ENCODE peak calls at places on chromosomes 6 and 20, in seven cellular contexts. One of them, this sample, is unnamed.
A peak's percentile ranks its signal among the peaks of the same experiment; 100 is the strongest.

GRCh38 chr20:46814366-46815232 is 80.0 kb upstream of the EYA2 start:
- DNase-seq in A549: peak; percentile 89
- DNase-seq in HepG2: peak; percentile 72
- DNase-seq in suprapubic skin: no peak
- DNase-seq in upper lobe of left lung: no peak
- DNase-seq in H1: no peak
- DNase-seq in tibial nerve: no peak
- DNase-seq in this sample: no peak

GRCh38 chr20:1330075-1330830 is 1.3 kb upstream of the SDCBP2 start:
- DNase-seq in A549: peak; percentile 19
- DNase-seq in HepG2: no peak
- DNase-seq in suprapubic skin: peak; percentile 84
- DNase-seq in upper lobe of left lung: no peak
- DNase-seq in H1: no peak
- DNase-seq in tibial nerve: peak; percentile 22
- DNase-seq in this sample: no peak

GRCh38 chr20:44739952-44740351 is 5.7 kb upstream of the KCNK15 start:
- DNase-seq in A549: no peak
- DNase-seq in HepG2: no peak
- DNase-seq in suprapubic skin: no peak
- DNase-seq in upper lobe of left lung: no peak
- DNase-seq in H1: no peak
- DNase-seq in tibial nerve: no peak
- DNase-seq in this sample: no peak

GRCh38 chr6:99589907-99590493 is 16.6 kb upstream of the PRDM13 start:
- DNase-seq in A549: no peak
- DNase-seq in HepG2: no peak
- DNase-seq in suprapubic skin: no peak
- DNase-seq in upper lobe of left lung: no peak
- DNase-seq in H1: no peak
- DNase-seq in tibial nerve: no peak
- DNase-seq in this sample: no peak

GRCh38 chr20:17227669-17228623 is 1.1 kb downstream of the PCSK2 start:
- DNase-seq in A549: no peak
- DNase-seq in HepG2: no peak
- DNase-seq in suprapubic skin: no peak
- DNase-seq in upper lobe of left lung: peak; percentile 59
- DNase-seq in H1: no peak
- DNase-seq in tibial nerve: no peak
- DNase-seq in this sample: peak; percentile 28

GRCh38 chr20:25149986-25150385 is 45.5 kb upstream of the ENTPD6 start:
- DNase-seq in A549: no peak
- DNase-seq in HepG2: no peak
- DNase-seq in suprapubic skin: no peak
- DNase-seq in upper lobe of left lung: no peak
- DNase-seq in H1: no peak
- DNase-seq in tibial nerve: no peak
- DNase-seq in this sample: no peak

GRCh38 chr6:49784272-49784671 is 2.8 kb downstream of the PGK2 start:
- DNase-seq in A549: no peak
- DNase-seq in HepG2: no peak
- DNase-seq in suprapubic skin: no peak
- DNase-seq in upper lobe of left lung: no peak
- DNase-seq in H1: no peak
- DNase-seq in tibial nerve: no peak
- DNase-seq in this sample: no peak

GRCh38 chr6:79034865-79035264 is 43.2 kb downstream of the PHIP start:
- DNase-seq in A549: no peak
- DNase-seq in HepG2: no peak
- DNase-seq in suprapubic skin: no peak
- DNase-seq in upper lobe of left lung: no peak
- DNase-seq in H1: no peak
- DNase-seq in tibial nerve: no peak
- DNase-seq in this sample: no peak

GRCh38 chr6:54910326-54910952 is 63.9 kb downstream of the FAM83B start:
- DNase-seq in A549: no peak
- DNase-seq in HepG2: no peak
- DNase-seq in suprapubic skin: no peak
- DNase-seq in upper lobe of left lung: no peak
- DNase-seq in H1: no peak
- DNase-seq in tibial nerve: no peak
- DNase-seq in this sample: no peak

GRCh38 chr6:145028144-145028818 is 707.0 kb downstream of the EPM2A start:
- DNase-seq in A549: peak; percentile 57
- DNase-seq in HepG2: peak; percentile 11
- DNase-seq in suprapubic skin: no peak
- DNase-seq in upper lobe of left lung: no peak
- DNase-seq in H1: no peak
- DNase-seq in tibial nerve: no peak
- DNase-seq in this sample: no peak

GRCh38 chr20:13492001-13492480 is 146.7 kb downstream of the TASP1 start:
- DNase-seq in A549: peak; percentile 31
- DNase-seq in HepG2: no peak
- DNase-seq in suprapubic skin: peak; percentile 83
- DNase-seq in upper lobe of left lung: no peak
- DNase-seq in H1: peak; percentile 17
- DNase-seq in tibial nerve: peak; percentile 56
- DNase-seq in this sample: no peak

GRCh38 chr6:138540468-138540867 is 41.2 kb upstream of the NHSL1 start:
- DNase-seq in A549: no peak
- DNase-seq in HepG2: no peak
- DNase-seq in suprapubic skin: no peak
- DNase-seq in upper lobe of left lung: no peak
- DNase-seq in H1: no peak
- DNase-seq in tibial nerve: no peak
- DNase-seq in this sample: no peak

GRCh38 chr6:169724554-169725269 is 412 bp upstream of the PHF10 start:
- DNase-seq in A549: peak; percentile 38
- DNase-seq in HepG2: peak; percentile 61
- DNase-seq in suprapubic skin: peak; percentile 80
- DNase-seq in upper lobe of left lung: peak; percentile 93
- DNase-seq in H1: no peak
- DNase-seq in tibial nerve: peak; percentile 19
- DNase-seq in this sample: peak; percentile 60

GRCh38 chr6:22025468-22026159 is 271.2 kb downstream of the PRL start:
- DNase-seq in A549: peak; percentile 73
- DNase-seq in HepG2: no peak
- DNase-seq in suprapubic skin: no peak
- DNase-seq in upper lobe of left lung: no peak
- DNase-seq in H1: peak; percentile 78
- DNase-seq in tibial nerve: no peak
- DNase-seq in this sample: peak; percentile 35

GRCh38 chr6:89364586-89364985 is 12.1 kb upstream of the UBE2J1 start:
- DNase-seq in A549: no peak
- DNase-seq in HepG2: no peak
- DNase-seq in suprapubic skin: no peak
- DNase-seq in upper lobe of left lung: no peak
- DNase-seq in H1: no peak
- DNase-seq in tibial nerve: no peak
- DNase-seq in this sample: no peak

GRCh38 chr6:73216859-73217258 is 8.4 kb downstream of the KHDC1L start:
- DNase-seq in A549: no peak
- DNase-seq in HepG2: no peak
- DNase-seq in suprapubic skin: no peak
- DNase-seq in upper lobe of left lung: no peak
- DNase-seq in H1: no peak
- DNase-seq in tibial nerve: no peak
- DNase-seq in this sample: no peak

GRCh38 chr6:151265282-151265681 is 25.5 kb downstream of the AKAP12 start:
- DNase-seq in A549: no peak
- DNase-seq in HepG2: no peak
- DNase-seq in suprapubic skin: no peak
- DNase-seq in upper lobe of left lung: no peak
- DNase-seq in H1: no peak
- DNase-seq in tibial nerve: no peak
- DNase-seq in this sample: no peak

GRCh38 chr6:134115715-134116074 is 63.3 kb upstream of the SLC2A12 start:
- DNase-seq in A549: no peak
- DNase-seq in HepG2: no peak
- DNase-seq in suprapubic skin: no peak
- DNase-seq in upper lobe of left lung: no peak
- DNase-seq in H1: no peak
- DNase-seq in tibial nerve: no peak
- DNase-seq in this sample: no peak

GRCh38 chr6:148577687-148578488 is 168.9 kb upstream of the UST start:
- DNase-seq in A549: peak; percentile 76
- DNase-seq in HepG2: peak; percentile 66
- DNase-seq in suprapubic skin: no peak
- DNase-seq in upper lobe of left lung: peak; percentile 47
- DNase-seq in H1: peak; percentile 86
- DNase-seq in tibial nerve: peak; percentile 65
- DNase-seq in this sample: peak; percentile 82

GRCh38 chr20:10619427-10619826 is 54.4 kb downstream of the JAG1 start:
- DNase-seq in A549: peak; percentile 65
- DNase-seq in HepG2: no peak
- DNase-seq in suprapubic skin: no peak
- DNase-seq in upper lobe of left lung: no peak
- DNase-seq in H1: no peak
- DNase-seq in tibial nerve: no peak
- DNase-seq in this sample: no peak

GRCh38 chr6:1381397-1382330 is 7.7 kb upstream of the FOXF2 start:
- DNase-seq in A549: no peak
- DNase-seq in HepG2: no peak
- DNase-seq in suprapubic skin: no peak
- DNase-seq in upper lobe of left lung: peak; percentile 95
- DNase-seq in H1: no peak
- DNase-seq in tibial nerve: peak; percentile 56
- DNase-seq in this sample: peak; percentile 28

GRCh38 chr6:35603326-35604202 is 85.2 kb downstream of the FKBP5 start:
- DNase-seq in A549: no peak
- DNase-seq in HepG2: peak; percentile 77
- DNase-seq in suprapubic skin: no peak
- DNase-seq in upper lobe of left lung: no peak
- DNase-seq in H1: no peak
- DNase-seq in tibial nerve: no peak
- DNase-seq in this sample: no peak

GRCh38 chr6:43635387-43636311 is at the start of gene MAD2L1BP:
- DNase-seq in A549: peak; percentile 73
- DNase-seq in HepG2: peak; percentile 81
- DNase-seq in suprapubic skin: peak; percentile 90
- DNase-seq in upper lobe of left lung: peak; percentile 93
- DNase-seq in H1: peak; percentile 33
- DNase-seq in tibial nerve: peak; percentile 76
- DNase-seq in this sample: peak; percentile 75
- TF ChIP-seq EP300 in A549: no peak
- TF ChIP-seq EP300 in HepG2: no peak
- TF ChIP-seq EP300 in suprapubic skin: no peak
- TF ChIP-seq EP300 in upper lobe of left lung: no peak
- TF ChIP-seq EP300 in H1: no peak
- TF ChIP-seq EP300 in tibial nerve: peak; percentile 60
- TF ChIP-seq EP300 in this sample: no peak

GRCh38 chr6:13328076-13328874 is at the start of gene TBC1D7:
- DNase-seq in A549: peak; percentile 91
- DNase-seq in HepG2: peak; percentile 92
- DNase-seq in suprapubic skin: peak; percentile 95
- DNase-seq in upper lobe of left lung: peak; percentile 99
- DNase-seq in H1: peak; percentile 79
- DNase-seq in tibial nerve: peak; percentile 83
- DNase-seq in this sample: peak; percentile 93
- TF ChIP-seq CTCF in A549: no peak
- TF ChIP-seq CTCF in HepG2: peak; percentile 28
- TF ChIP-seq CTCF in suprapubic skin: peak; percentile 7
- TF ChIP-seq CTCF in upper lobe of left lung: peak; percentile 27
- TF ChIP-seq CTCF in H1: no peak
- TF ChIP-seq CTCF in tibial nerve: peak; percentile 9
- TF ChIP-seq CTCF in this sample: no peak

GRCh38 chr6:17601389-17601703 is 1.2 kb downstream of the FAM8A1 start:
- DNase-seq in A549: no peak
- DNase-seq in HepG2: no peak
- DNase-seq in suprapubic skin: no peak
- DNase-seq in upper lobe of left lung: no peak
- DNase-seq in H1: no peak
- DNase-seq in tibial nerve: no peak
- DNase-seq in this sample: no peak

GRCh38 chr6:17596085-17596484 is 4.0 kb upstream of the FAM8A1 start:
- DNase-seq in A549: no peak
- DNase-seq in HepG2: no peak
- DNase-seq in suprapubic skin: no peak
- DNase-seq in upper lobe of left lung: no peak
- DNase-seq in H1: no peak
- DNase-seq in tibial nerve: no peak
- DNase-seq in this sample: no peak

GRCh38 chr6:17599885-17600526 is at the start of gene FAM8A1:
- DNase-seq in A549: peak; percentile 85
- DNase-seq in HepG2: peak; percentile 91
- DNase-seq in suprapubic skin: peak; percentile 96
- DNase-seq in upper lobe of left lung: peak; percentile 98
- DNase-seq in H1: peak; percentile 90
- DNase-seq in tibial nerve: peak; percentile 92
- DNase-seq in this sample: peak; percentile 97

GRCh38 chr6:17602888-17603287 is 2.8 kb downstream of the FAM8A1 start:
- DNase-seq in A549: no peak
- DNase-seq in HepG2: peak; percentile 87
- DNase-seq in suprapubic skin: no peak
- DNase-seq in upper lobe of left lung: no peak
- DNase-seq in H1: no peak
- DNase-seq in tibial nerve: no peak
- DNase-seq in this sample: no peak

GRCh38 chr6:17600527-17601388 is 656 bp downstream of the FAM8A1 start:
- DNase-seq in A549: no peak
- DNase-seq in HepG2: peak; percentile 24
- DNase-seq in suprapubic skin: peak; percentile 83
- DNase-seq in upper lobe of left lung: peak; percentile 93
- DNase-seq in H1: no peak
- DNase-seq in tibial nerve: peak; percentile 14
- DNase-seq in this sample: peak; percentile 72
- TF ChIP-seq EP300 in A549: no peak
- TF ChIP-seq EP300 in HepG2: no peak
- TF ChIP-seq EP300 in suprapubic skin: no peak
- TF ChIP-seq EP300 in upper lobe of left lung: no peak
- TF ChIP-seq EP300 in H1: no peak
- TF ChIP-seq EP300 in tibial nerve: no peak
- TF ChIP-seq EP300 in this sample: no peak

DNA sequence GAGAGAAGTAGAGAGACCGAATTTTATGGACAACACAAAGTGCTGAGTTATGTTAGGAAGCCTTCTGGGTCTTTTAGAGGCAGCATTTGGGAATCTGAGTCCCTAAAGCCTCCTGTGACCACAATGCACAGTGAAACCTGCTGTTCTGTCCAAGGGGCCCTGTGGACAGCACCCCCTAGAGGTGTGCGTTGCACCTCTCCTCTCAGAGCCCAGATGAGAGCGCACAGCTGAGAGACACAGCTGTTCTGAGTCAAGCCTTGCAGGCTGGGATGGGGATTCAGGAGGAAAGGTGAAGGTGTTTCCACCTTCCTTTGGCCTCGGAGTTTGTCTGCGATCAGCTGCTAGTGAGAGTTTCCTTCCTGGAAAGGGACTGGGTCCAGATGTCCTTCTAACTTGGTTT is 13.0 kb downstream of the PCK1 start:
- DNase-seq in A549: no peak
- DNase-seq in HepG2: no peak
- DNase-seq in suprapubic skin: no peak
- DNase-seq in upper lobe of left lung: no peak
- DNase-seq in H1: no peak
- DNase-seq in tibial nerve: no peak
- DNase-seq in this sample: no peak
- TF ChIP-seq CTCF in A549: no peak
- TF ChIP-seq CTCF in HepG2: peak; percentile 71
- TF ChIP-seq CTCF in suprapubic skin: no peak
- TF ChIP-seq CTCF in upper lobe of left lung: no peak
- TF ChIP-seq CTCF in H1: peak; percentile 83
- TF ChIP-seq CTCF in tibial nerve: no peak
- TF ChIP-seq CTCF in this sample: no peak

GRCh38 chr6:21022343-21023107 is 488.3 kb downstream of the CDKAL1 start:
- DNase-seq in A549: no peak
- DNase-seq in HepG2: peak; percentile 87
- DNase-seq in suprapubic skin: no peak
- DNase-seq in upper lobe of left lung: no peak
- DNase-seq in H1: no peak
- DNase-seq in tibial nerve: no peak
- DNase-seq in this sample: no peak
- TF ChIP-seq EP300 in A549: no peak
- TF ChIP-seq EP300 in HepG2: no peak
- TF ChIP-seq EP300 in suprapubic skin: no peak
- TF ChIP-seq EP300 in upper lobe of left lung: no peak
- TF ChIP-seq EP300 in H1: no peak
- TF ChIP-seq EP300 in tibial nerve: no peak
- TF ChIP-seq EP300 in this sample: no peak

This sample was measured in ovary.